ENCODE peak calls at places on chromosomes 7 and 10, in four cellular contexts. One of them, this sample, is unnamed.
A peak's percentile ranks its signal among the peaks of the same experiment; 100 is the strongest.

GRCh38 chr7:82593780-82594179 is 150.2 kb upstream of the CACNA2D1 start:
- DNase-seq in HepG2: no peak
- DNase-seq in GM12878: no peak
- DNase-seq in HEK293T: no peak
- DNase-seq in this sample: no peak

GRCh38 chr7:118352854-118353453 is 128.4 kb downstream of the ANKRD7 start:
- DNase-seq in HepG2: peak; percentile 31
- DNase-seq in GM12878: no peak
- DNase-seq in HEK293T: no peak
- DNase-seq in this sample: peak; percentile 42

GRCh38 chr10:11401314-11402222 is 209.9 kb downstream of the USP6NL start:
- DNase-seq in GM12878: no peak
- DNase-seq in HepG2: no peak
- DNase-seq in HEK293T: no peak
- DNase-seq in this sample: no peak

GRCh38 chr7:24054231-24054630 is 229.8 kb upstream of the NPY start:
- DNase-seq in GM12878: no peak
- DNase-seq in HEK293T: no peak
- DNase-seq in HepG2: no peak
- DNase-seq in this sample: no peak

GRCh38 chr7:140539466-140539865 is 60.2 kb upstream of the MKRN1 start:
- DNase-seq in GM12878: no peak
- DNase-seq in HEK293T: no peak
- DNase-seq in HepG2: no peak
- DNase-seq in this sample: no peak

GRCh38 chr10:88783734-88784133 is 18.8 kb upstream of the LIPM start:
- DNase-seq in HEK293T: no peak
- DNase-seq in GM12878: no peak
- DNase-seq in HepG2: no peak
- DNase-seq in this sample: no peak

GRCh38 chr10:89207181-89207800 is at the start of gene CH25H:
- DNase-seq in GM12878: no peak
- DNase-seq in HepG2: no peak
- DNase-seq in HEK293T: peak; percentile 59
- DNase-seq in this sample: no peak

GRCh38 chr7:39683216-39683845 is 60.0 kb downstream of the RALA start:
- DNase-seq in HEK293T: no peak
- DNase-seq in GM12878: no peak
- DNase-seq in HepG2: no peak
- DNase-seq in this sample: no peak

GRCh38 chr7:129227646-129228578 is 3.1 kb downstream of the AHCYL2 start:
- DNase-seq in GM12878: no peak
- DNase-seq in HEK293T: no peak
- DNase-seq in HepG2: no peak
- DNase-seq in this sample: no peak

GRCh38 chr7:115356139-115356746 is 434.3 kb downstream of the MDFIC start:
- DNase-seq in HEK293T: peak; percentile 12
- DNase-seq in HepG2: peak; percentile 9
- DNase-seq in GM12878: no peak
- DNase-seq in this sample: no peak

GRCh38 chr10:118256825-118257570 is 85.1 kb downstream of the FAM204A start:
- DNase-seq in HepG2: no peak
- DNase-seq in GM12878: no peak
- DNase-seq in HEK293T: no peak
- DNase-seq in this sample: no peak
- TF ChIP-seq FOXK2 in HepG2: no peak
- TF ChIP-seq FOXK2 in GM12878: no peak
- TF ChIP-seq FOXK2 in HEK293T: no peak
- TF ChIP-seq FOXK2 in this sample: no peak

GRCh38 chr7:101126651-101127459 is at the start of gene SERPINE1:
- DNase-seq in HEK293T: no peak
- DNase-seq in HepG2: peak; percentile 98
- DNase-seq in GM12878: peak; percentile 47
- DNase-seq in this sample: peak; percentile 68

GRCh38 chr7:101128040-101128834 is 1.3 kb downstream of the SERPINE1 start:
- DNase-seq in GM12878: no peak
- DNase-seq in HepG2: no peak
- DNase-seq in HEK293T: peak; percentile 5
- DNase-seq in this sample: no peak

GRCh38 chr7:101124376-101125056 is 2.4 kb upstream of the SERPINE1 start:
- DNase-seq in HEK293T: no peak
- DNase-seq in HepG2: peak; percentile 84
- DNase-seq in GM12878: no peak
- DNase-seq in this sample: no peak

GRCh38 chr7:101127460-101128039 is 646 bp downstream of the SERPINE1 start:
- DNase-seq in HEK293T: no peak
- DNase-seq in HepG2: no peak
- DNase-seq in GM12878: no peak
- DNase-seq in this sample: no peak

GRCh38 chr7:101125989-101126650 is 784 bp upstream of the SERPINE1 start:
- DNase-seq in HepG2: peak; percentile 87
- DNase-seq in HEK293T: no peak
- DNase-seq in GM12878: peak; percentile 69
- DNase-seq in this sample: peak; percentile 25
- TF ChIP-seq FOXK2 in HepG2: no peak
- TF ChIP-seq FOXK2 in HEK293T: no peak
- TF ChIP-seq FOXK2 in GM12878: peak; percentile 47
- TF ChIP-seq FOXK2 in this sample: no peak

DNA sequence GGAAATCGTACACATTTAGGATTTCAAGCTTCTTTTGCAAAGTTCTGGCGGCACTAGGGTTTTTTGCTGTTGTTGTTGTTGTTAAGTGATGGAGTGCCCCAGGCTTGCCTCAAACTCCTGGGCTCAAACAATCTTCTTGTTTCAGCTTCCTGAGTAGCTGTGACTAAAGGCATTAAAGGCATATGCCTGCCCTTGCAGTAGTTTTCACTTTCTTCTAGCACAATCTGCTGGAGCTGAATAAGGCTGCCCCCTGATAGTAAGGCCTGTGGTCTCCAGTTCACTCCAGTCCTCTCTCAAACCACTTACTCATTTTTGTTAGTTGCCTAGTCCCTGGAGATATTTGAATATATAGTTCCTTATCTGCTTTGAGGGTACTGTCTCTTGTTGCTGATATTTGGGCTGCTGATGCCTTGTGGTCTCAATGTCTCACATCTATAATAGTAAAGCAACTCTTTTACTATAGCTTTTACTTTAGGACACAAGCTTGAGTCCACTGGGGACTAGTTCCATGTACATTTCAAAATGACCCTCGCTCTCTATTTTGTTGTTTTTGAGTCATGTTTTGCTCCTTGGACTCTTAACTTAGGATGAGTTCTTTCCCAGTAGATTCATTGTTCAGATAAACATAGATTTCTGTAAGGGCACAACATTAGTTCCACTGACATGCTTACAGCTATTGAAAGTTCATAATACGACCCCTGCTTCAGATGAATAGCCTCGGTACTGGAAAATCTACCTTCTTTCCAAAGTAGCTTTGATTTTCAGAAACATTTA is 25.5 kb downstream of the PHF14 start:
- DNase-seq in HepG2: peak; percentile 65
- DNase-seq in GM12878: no peak
- DNase-seq in HEK293T: no peak
- DNase-seq in this sample: no peak
- TF ChIP-seq FOXK2 in HepG2: no peak
- TF ChIP-seq FOXK2 in GM12878: no peak
- TF ChIP-seq FOXK2 in HEK293T: no peak
- TF ChIP-seq FOXK2 in this sample: no peak

GRCh38 chr7:22156205-22156604 is 200.7 kb downstream of the RAPGEF5 start:
- DNase-seq in HEK293T: no peak
- DNase-seq in GM12878: no peak
- DNase-seq in HepG2: no peak
- DNase-seq in this sample: peak; percentile 61
- TF ChIP-seq FOXK2 in HEK293T: no peak
- TF ChIP-seq FOXK2 in GM12878: no peak
- TF ChIP-seq FOXK2 in HepG2: no peak
- TF ChIP-seq FOXK2 in this sample: no peak